ENCODE peak calls at places on chromosomes 5 and 9, in six cellular contexts. M is foreskin keratinocyte, O is iPS-NIHi11, Z is NCI-H1417, H is AG08396, K is cardiac septum. A is an unnamed sample.
A peak's percentile ranks its signal among the peaks of the same experiment; 100 is the strongest.

GRCh38 chr5:82259172-82259800 is 18.9 kb downstream of the RPS23 start:
- DNase-seq in K (no peak), O (peak; percentile 25), H (no peak), M (no peak), Z (no peak), A (no peak)

GRCh38 chr9:33988219-33988890 is 60.3 kb downstream of the UBAP2 start:
- DNase-seq in M (peak; percentile 19), O (no peak), Z (no peak), K (no peak), H (no peak), A (no peak)

GRCh38 chr9:36748322-36748899 is 175.7 kb downstream of the MELK start:
- DNase-seq in M (no peak), O (peak; percentile 92), K (no peak), H (peak; percentile 79), Z (no peak), A (no peak)

GRCh38 chr9:117528225-117528624 is 113.4 kb upstream of the ASTN2 start:
- DNase-seq in Z (no peak), O (no peak), K (no peak), M (no peak), H (no peak), A (no peak)

GRCh38 chr5:119323630-119324000 is 32.2 kb upstream of the TNFAIP8 start:
- DNase-seq in Z (peak; percentile 14), K (no peak), H (no peak), O (no peak), M (peak; percentile 77), A (no peak)

GRCh38 chr5:16492398-16493175 is 27.0 kb upstream of the ZNF622 start:
- DNase-seq in O (no peak), Z (no peak), H (peak; percentile 36), K (no peak), M (peak; percentile 82), A (peak; percentile 22)

GRCh38 chr9:32672478-32672877 is 37.0 kb upstream of the TAF1L start:
- DNase-seq in M (no peak), Z (no peak), H (peak; percentile 13), O (no peak), K (no peak), A (no peak)

GRCh38 chr9:104276709-104277245 is 182.7 kb downstream of the SMC2 start:
- DNase-seq in K (no peak), Z (no peak), M (no peak), O (no peak), H (peak; percentile 7), A (peak; percentile 96)

GRCh38 chr5:35828092-35828598 is 28.5 kb upstream of the IL7R start:
- DNase-seq in O (no peak), M (no peak), K (no peak), Z (no peak), H (no peak), A (no peak)

GRCh38 chr5:150006318-150006717 is 5.8 kb downstream of the HMGXB3 start:
- DNase-seq in K (no peak), Z (no peak), H (no peak), M (no peak), O (no peak), A (no peak)

GRCh38 chr9:133389025-133389557 is 12.9 kb downstream of the STKLD1 start:
- DNase-seq in O (no peak), M (no peak), Z (no peak), K (no peak), H (no peak), A (no peak)

GRCh38 chr5:176578391-176578808 is 29.3 kb downstream of the CDHR2 start:
- DNase-seq in H (peak; percentile 67), Z (no peak), M (no peak), O (peak; percentile 92), K (no peak), A (peak; percentile 13)

GRCh38 chr5:143644751-143645150 is 167.2 kb upstream of the HMHB1 start:
- DNase-seq in O (no peak), M (no peak), Z (no peak), H (no peak), K (no peak), A (no peak)

GRCh38 chr9:21890696-21891095 is 88.3 kb downstream of the MTAP start:
- DNase-seq in K (no peak), O (no peak), Z (no peak), M (no peak), H (no peak), A (no peak)

GRCh38 chr9:77714077-77714549 is 66.0 kb upstream of the GNA14 start:
- DNase-seq in K (no peak), M (no peak), Z (no peak), O (no peak), H (no peak), A (no peak)

GRCh38 chr5:118253401-118254061 is 734.8 kb downstream of the DTWD2 start:
- DNase-seq in O (no peak), H (no peak), K (no peak), Z (no peak), M (no peak), A (no peak)

GRCh38 chr5:31383734-31384133 is 148.2 kb downstream of the DROSHA start:
- DNase-seq in H (no peak), Z (no peak), M (no peak), O (no peak), K (no peak), A (peak; percentile 64)

GRCh38 chr9:35564658-35565061 is 40.4 kb upstream of the TESK1 start:
- DNase-seq in H (no peak), Z (no peak), M (no peak), O (no peak), K (no peak), A (no peak)

GRCh38 chr5:120258123-120258522 is 206.0 kb upstream of the PRR16 start:
- DNase-seq in K (no peak), H (no peak), O (no peak), Z (no peak), M (no peak), A (no peak)

GRCh38 chr5:2749514-2750025 is 1.9 kb downstream of the IRX2 start:
- DNase-seq in O (no peak), Z (no peak), K (no peak), M (no peak), H (no peak), A (no peak)

GRCh38 chr9:11366585-11367129 is 753.9 kb upstream of the PTPRD start:
- DNase-seq in K (no peak), O (no peak), H (no peak), Z (no peak), M (no peak), A (no peak)

GRCh38 chr9:3708751-3709150 is 182.9 kb upstream of the RFX3 start:
- DNase-seq in M (no peak), Z (peak; percentile 85), H (no peak), K (no peak), O (peak; percentile 17), A (no peak)

GRCh38 chr5:71697967-71698366 is 21.1 kb upstream of the CARTPT start:
- DNase-seq in K (no peak), M (no peak), Z (no peak), H (no peak), O (peak; percentile 61), A (no peak)

GRCh38 chr5:77355751-77356150 is 136.4 kb downstream of the WDR41 start:
- DNase-seq in K (no peak), Z (no peak), H (no peak), M (no peak), O (no peak), A (no peak)

GRCh38 chr5:72599519-72600400 is 92.5 kb upstream of the ZNF366 start:
- DNase-seq in Z (no peak), O (no peak), K (no peak), M (peak; percentile 32), H (no peak), A (peak; percentile 60)

GRCh38 chr5:145945620-145946111 is 9.3 kb downstream of the SH3RF2 start:
- DNase-seq in O (no peak), M (no peak), H (no peak), K (no peak), Z (no peak), A (no peak)